ENCODE peak calls at places on chromosome 21, in four cellular contexts. E is HFFc6, X is left ventricle myocardium inferior, A is lower lobe of right lung. I is an unnamed sample.

GRCh38 chr21:28761709-28762356 is 230.8 kb downstream of the LTN1 start:
- DNase-seq in E (peak), X (no peak), A (no peak), I (no peak)

GRCh38 chr21:46119565-46120271 is 21.8 kb downstream of the COL6A2 start:
- DNase-seq in X (peak), A (peak), E (no peak), I (peak)

GRCh38 chr21:38645282-38645681 is 147.0 kb upstream of the ERG start:
- DNase-seq in A (no peak), E (peak), X (no peak), I (no peak)

GRCh38 chr21:42722808-42723470 is 69.5 kb downstream of the PDE9A start:
- DNase-seq in A (no peak), E (no peak), X (no peak), I (no peak)

GRCh38 chr21:42677339-42678117 is 24.1 kb downstream of the PDE9A start:
- DNase-seq in A (no peak), E (no peak), X (no peak), I (peak)

GRCh38 chr21:38211321-38211720 is 45.5 kb upstream of the KCNJ15 start:
- DNase-seq in X (no peak), E (no peak), A (no peak), I (no peak)

GRCh38 chr21:46117586-46118304 is 19.8 kb downstream of the COL6A2 start:
- DNase-seq in E (no peak), X (peak), A (peak), I (peak)

GRCh38 chr21:42913461-42913860 is 12.0 kb downstream of the ERVH48-1 start:
- DNase-seq in A (no peak), E (no peak), X (no peak), I (no peak)

GRCh38 chr21:42626171-42626570 is 27.2 kb upstream of the PDE9A start:
- DNase-seq in E (no peak), X (no peak), A (no peak), I (no peak)

GRCh38 chr21:27425574-27425973 is 458.7 kb upstream of the ADAMTS5 start:
- DNase-seq in A (no peak), E (peak), X (no peak), I (no peak)

DNA sequence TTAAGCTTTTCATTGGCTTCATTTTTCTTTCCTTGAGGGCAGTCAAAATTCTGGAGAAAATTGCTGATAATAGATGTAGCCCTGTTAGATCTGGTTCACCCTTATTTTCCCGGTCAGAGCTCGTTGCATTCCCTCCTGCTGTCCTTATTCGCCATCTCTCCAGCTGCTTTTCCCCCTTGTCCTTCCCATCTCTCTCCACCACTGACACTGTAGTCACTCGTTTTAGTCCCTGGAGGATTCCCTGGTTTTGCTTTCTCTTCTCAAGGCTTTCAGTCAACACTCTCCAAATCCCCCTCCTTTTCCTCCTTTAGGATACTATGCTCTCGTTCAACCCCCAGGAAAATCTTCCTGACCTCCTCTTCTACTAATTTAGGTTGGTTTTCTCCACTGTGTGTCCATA is 83.1 kb downstream of the C21orf91 start:
- DNase-seq in A (no peak), X (no peak), E (no peak), I (no peak)
- TF ChIP-seq CTCF in A (no peak), X (no peak), E (no peak), I (no peak)

GRCh38 chr21:39728341-39728740 is 16.6 kb upstream of the IGSF5 start:
- DNase-seq in E (no peak), X (no peak), A (no peak), I (no peak)

GRCh38 chr21:39721885-39722284 is 23.1 kb upstream of the IGSF5 start:
- DNase-seq in A (no peak), X (no peak), E (no peak), I (no peak)

GRCh38 chr21:39727401-39728120 is 17.4 kb upstream of the IGSF5 start:
- DNase-seq in E (no peak), A (no peak), X (no peak), I (no peak)

GRCh38 chr21:39724944-39725343 is 20.0 kb upstream of the IGSF5 start:
- DNase-seq in A (no peak), E (no peak), X (no peak), I (no peak)

GRCh38 chr21:39726133-39726532 is 18.9 kb upstream of the IGSF5 start:
- DNase-seq in E (no peak), A (no peak), X (no peak), I (no peak)
- TF ChIP-seq CTCF in E (peak), A (no peak), X (no peak), I (no peak)

DNA sequence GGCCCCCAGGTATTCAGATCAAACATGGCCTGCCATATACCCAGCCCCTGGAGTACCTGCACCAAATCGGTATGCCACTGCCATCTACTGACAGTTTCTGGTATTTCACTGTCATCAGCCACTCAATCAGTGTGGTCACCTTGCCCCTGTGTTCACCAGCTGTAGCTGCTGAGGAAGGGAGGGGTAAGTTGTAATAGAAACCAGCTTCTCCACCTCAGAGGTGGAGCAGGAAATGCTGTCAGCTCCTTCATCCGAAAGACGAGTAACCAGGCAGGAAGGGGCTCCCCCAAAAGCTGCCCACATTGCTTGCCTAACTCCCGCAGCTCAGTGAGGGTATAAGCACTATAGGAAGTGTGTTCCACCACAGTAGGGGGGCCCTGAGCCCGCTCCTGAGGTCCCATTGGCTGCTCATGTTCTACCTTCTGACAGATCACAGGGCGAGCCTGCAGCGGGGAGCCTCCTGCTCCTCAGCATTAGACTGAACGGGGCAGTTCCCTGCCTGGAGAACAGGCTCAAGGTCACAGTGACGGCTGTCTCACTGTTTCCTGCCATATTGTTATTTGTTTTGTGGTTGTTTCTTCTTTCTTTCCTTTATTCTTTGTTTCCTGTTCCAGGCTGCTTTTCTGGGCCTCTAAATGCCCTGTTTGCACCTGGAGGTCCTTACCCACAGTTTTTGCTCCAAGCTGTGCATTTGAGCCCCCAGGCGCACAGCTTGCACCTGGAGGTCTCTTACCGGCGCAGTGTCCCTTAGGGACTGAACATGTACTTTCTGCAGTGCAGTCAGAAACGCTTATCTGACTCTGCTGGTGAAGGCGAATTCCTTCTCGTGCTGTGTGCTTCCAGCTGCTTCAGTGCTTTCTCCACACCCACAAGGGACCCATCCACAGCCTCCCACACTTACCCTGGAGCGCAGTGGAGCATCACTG is 1638.3 kb downstream of the MRPL39 start:
- DNase-seq in E (no peak), X (no peak), A (no peak), I (peak)
- TF ChIP-seq CTCF in E (peak), X (peak), A (peak), I (peak)

GRCh38 chr21:41584603-41585176 is 76.7 kb upstream of the TMPRSS2 start:
- DNase-seq in A (no peak), E (no peak), X (no peak), I (no peak)

GRCh38 chr21:41585199-41585994 is 77.4 kb upstream of the TMPRSS2 start:
- DNase-seq in X (no peak), A (no peak), E (no peak), I (no peak)

GRCh38 chr21:41589620-41590175 is 81.7 kb upstream of the TMPRSS2 start:
- DNase-seq in X (no peak), A (no peak), E (no peak), I (no peak)

GRCh38 chr21:41593051-41593783 is 85.3 kb upstream of the TMPRSS2 start:
- DNase-seq in A (no peak), E (no peak), X (no peak), I (no peak)

DNA sequence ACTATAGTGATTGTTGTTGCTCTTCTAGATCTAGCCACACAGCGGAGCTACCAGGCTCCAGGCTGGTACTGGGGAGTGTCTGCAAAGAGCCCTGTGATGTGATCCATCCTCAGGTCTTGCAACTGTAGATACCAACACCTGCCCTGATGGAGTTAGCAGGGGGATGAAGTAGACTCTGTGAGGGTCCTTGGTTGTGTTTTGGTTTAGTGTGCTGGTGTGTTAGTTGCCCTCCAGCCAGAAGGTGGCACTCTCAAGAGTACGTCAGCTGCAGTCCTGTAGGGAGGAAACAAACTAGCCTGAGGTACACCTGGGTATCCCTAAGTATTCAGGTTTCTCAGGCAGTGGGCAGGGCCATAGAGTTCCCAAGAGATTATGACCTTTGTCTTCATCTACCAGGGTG is 81.2 kb upstream of the TMPRSS2 start:
- DNase-seq in E (no peak), A (no peak), X (no peak), I (no peak)
- TF ChIP-seq CTCF in E (peak), A (no peak), X (no peak), I (no peak)

GRCh38 chr21:44377201-44377921 is 23.9 kb downstream of the TRPM2 start:
- DNase-seq in X (no peak), A (no peak), E (no peak), I (no peak)
- TF ChIP-seq CTCF in X (no peak), A (no peak), E (no peak), I (no peak)

GRCh38 chr21:34091607-34092006 is 18.2 kb downstream of the MRPS6 start:
- DNase-seq in A (no peak), X (no peak), E (no peak), I (no peak)
- TF ChIP-seq CTCF in A (no peak), X (peak), E (peak), I (peak)

DNA sequence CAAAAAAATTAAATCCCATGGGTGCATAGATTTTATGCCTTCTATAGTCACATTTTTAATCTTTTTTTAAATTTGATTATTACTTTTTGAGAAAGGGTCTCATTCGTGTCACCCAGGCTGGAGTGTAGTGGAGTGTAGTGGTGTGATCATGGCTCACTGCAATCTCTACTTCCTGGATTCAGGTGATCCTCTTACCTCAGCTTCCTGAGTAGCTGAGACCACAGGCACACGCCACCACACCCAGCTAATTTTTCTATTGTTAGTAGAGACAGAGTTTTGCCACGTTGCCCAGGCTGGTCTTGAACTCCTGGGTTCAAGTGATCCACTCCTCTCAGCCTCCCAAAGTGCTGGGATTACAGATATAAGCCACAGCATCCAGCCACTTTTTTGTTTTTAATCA is 10.4 kb downstream of the CBR3 start:
- DNase-seq in X (no peak), A (no peak), E (no peak), I (no peak)
- TF ChIP-seq CTCF in X (no peak), A (no peak), E (no peak), I (no peak)

GRCh38 chr21:25569084-25569483 is 38.2 kb downstream of the MRPL39 start:
- DNase-seq in A (no peak), X (no peak), E (no peak), I (no peak)
- TF ChIP-seq CTCF in A (no peak), X (no peak), E (no peak), I (no peak)

GRCh38 chr21:34582506-34583150 is 32.3 kb downstream of the RCAN1 start:
- DNase-seq in E (peak), X (peak), A (no peak), I (no peak)
- TF ChIP-seq CTCF in E (peak), X (peak), A (peak), I (no peak)